ENCODE peak calls at places on chromosome 2, in five cellular contexts. One of them, this sample, is unnamed.

GRCh38 chr2:235669269-235669831 is 175.5 kb downstream of the AGAP1 start:
- DNase-seq in GM12891: no peak
- DNase-seq in K562: no peak
- DNase-seq in stomach: peak
- DNase-seq in GM12878: no peak
- DNase-seq in this sample: no peak

GRCh38 chr2:217106650-217107014 is 246.8 kb upstream of the TNP1 start:
- DNase-seq in GM12878: no peak
- DNase-seq in K562: peak
- DNase-seq in stomach: no peak
- DNase-seq in GM12891: no peak
- DNase-seq in this sample: no peak

GRCh38 chr2:44772670-44773378 is 168.7 kb upstream of the SIX3 start:
- DNase-seq in stomach: no peak
- DNase-seq in GM12878: no peak
- DNase-seq in K562: no peak
- DNase-seq in GM12891: no peak
- DNase-seq in this sample: no peak

GRCh38 chr2:212451786-212452200 is 86.8 kb downstream of the ERBB4 start:
- DNase-seq in K562: no peak
- DNase-seq in GM12891: no peak
- DNase-seq in GM12878: no peak
- DNase-seq in stomach: no peak
- DNase-seq in this sample: no peak

GRCh38 chr2:123211181-123211580 is 813.9 kb upstream of the CNTNAP5 start:
- DNase-seq in GM12891: no peak
- DNase-seq in stomach: no peak
- DNase-seq in K562: no peak
- DNase-seq in GM12878: no peak
- DNase-seq in this sample: no peak

GRCh38 chr2:136863468-136863867 is 98.1 kb downstream of the THSD7B start:
- DNase-seq in stomach: no peak
- DNase-seq in GM12878: no peak
- DNase-seq in K562: no peak
- DNase-seq in GM12891: no peak
- DNase-seq in this sample: no peak

GRCh38 chr2:48205137-48205798 is 299.0 kb upstream of the FBXO11 start:
- DNase-seq in GM12878: peak
- DNase-seq in stomach: no peak
- DNase-seq in K562: no peak
- DNase-seq in GM12891: no peak
- DNase-seq in this sample: no peak

GRCh38 chr2:229815858-229816257 is 101.5 kb upstream of the DNER start:
- DNase-seq in GM12891: no peak
- DNase-seq in stomach: no peak
- DNase-seq in K562: no peak
- DNase-seq in GM12878: no peak
- DNase-seq in this sample: no peak

GRCh38 chr2:241208058-241208457 is 19.6 kb downstream of the ANO7 start:
- DNase-seq in GM12891: no peak
- DNase-seq in stomach: no peak
- DNase-seq in K562: no peak
- DNase-seq in GM12878: no peak
- DNase-seq in this sample: no peak

GRCh38 chr2:191618789-191619185 is 59.1 kb upstream of the NABP1 start:
- DNase-seq in stomach: no peak
- DNase-seq in K562: no peak
- DNase-seq in GM12878: no peak
- DNase-seq in GM12891: no peak
- DNase-seq in this sample: no peak

GRCh38 chr2:101349893-101350662 is 37.2 kb downstream of the CREG2 start:
- DNase-seq in stomach: no peak
- DNase-seq in K562: no peak
- DNase-seq in GM12878: no peak
- DNase-seq in GM12891: no peak
- DNase-seq in this sample: no peak

GRCh38 chr2:25824718-25825117 is 53.6 kb downstream of the ASXL2 start:
- DNase-seq in GM12878: no peak
- DNase-seq in K562: no peak
- DNase-seq in GM12891: no peak
- DNase-seq in stomach: no peak
- DNase-seq in this sample: no peak

GRCh38 chr2:71700880-71701397 is 247.6 kb downstream of the DYSF start:
- DNase-seq in stomach: no peak
- DNase-seq in GM12891: no peak
- DNase-seq in GM12878: no peak
- DNase-seq in K562: no peak
- DNase-seq in this sample: no peak

GRCh38 chr2:205680903-205681302 is 1.4 kb upstream of the NRP2 start:
- DNase-seq in K562: no peak
- DNase-seq in GM12891: no peak
- DNase-seq in GM12878: no peak
- DNase-seq in stomach: peak
- DNase-seq in this sample: no peak

GRCh38 chr2:205681836-205682238 is 464 bp upstream of the NRP2 start:
- DNase-seq in GM12891: no peak
- DNase-seq in stomach: no peak
- DNase-seq in K562: no peak
- DNase-seq in GM12878: no peak
- DNase-seq in this sample: no peak

GRCh38 chr2:205683179-205683978 is 1.1 kb downstream of the NRP2 start:
- DNase-seq in GM12891: no peak
- DNase-seq in GM12878: no peak
- DNase-seq in stomach: no peak
- DNase-seq in K562: no peak
- DNase-seq in this sample: no peak

GRCh38 chr2:205683991-205684390 is 1.7 kb downstream of the NRP2 start:
- DNase-seq in GM12878: no peak
- DNase-seq in stomach: no peak
- DNase-seq in K562: no peak
- DNase-seq in GM12891: no peak
- DNase-seq in this sample: no peak

DNA sequence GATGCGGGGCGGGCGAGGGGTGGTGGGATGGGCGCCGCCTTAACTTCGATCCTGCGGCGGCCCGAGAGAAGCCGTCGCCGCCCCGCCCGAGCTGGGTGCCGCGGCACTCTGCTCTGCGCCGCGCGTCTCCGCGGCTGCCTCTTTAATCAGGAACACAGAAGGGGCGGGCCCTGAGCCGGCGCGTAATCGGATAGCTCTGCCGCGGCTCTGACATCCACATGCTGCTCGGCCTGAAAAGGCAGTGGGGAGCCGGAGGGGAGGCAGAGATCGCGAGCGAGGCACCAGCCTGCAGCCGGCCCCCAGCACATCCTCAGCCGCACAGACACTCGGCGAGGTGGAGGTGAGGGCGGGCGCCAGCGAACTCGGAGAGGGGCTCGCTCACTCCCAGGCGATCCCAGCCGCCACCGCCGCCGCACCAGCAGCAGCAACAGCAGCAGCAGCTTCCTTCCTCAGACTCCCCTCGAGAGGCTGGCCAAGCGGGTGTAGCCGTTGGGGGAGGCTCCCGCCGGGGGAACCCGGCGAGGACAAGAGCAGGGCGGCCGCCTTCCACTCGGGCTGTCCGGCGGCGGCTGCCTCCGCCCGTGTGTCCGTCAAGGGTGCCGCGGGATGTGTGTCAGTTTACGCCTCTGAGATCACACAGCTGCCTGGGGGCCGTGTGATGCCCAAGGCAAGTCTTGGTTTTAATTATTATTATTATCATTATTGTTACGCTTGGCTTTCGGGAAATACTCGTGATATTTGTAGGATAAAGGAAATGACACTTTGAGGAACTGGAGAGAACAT is at the start of gene NRP2:
- DNase-seq in K562: no peak
- DNase-seq in GM12878: no peak
- DNase-seq in GM12891: peak
- DNase-seq in stomach: peak
- DNase-seq in this sample: peak
- TF ChIP-seq POLR2A in K562: no peak
- TF ChIP-seq POLR2A in GM12878: peak
- TF ChIP-seq POLR2A in GM12891: no peak
- TF ChIP-seq POLR2A in stomach: no peak
- TF ChIP-seq POLR2A in this sample: no peak

DNA sequence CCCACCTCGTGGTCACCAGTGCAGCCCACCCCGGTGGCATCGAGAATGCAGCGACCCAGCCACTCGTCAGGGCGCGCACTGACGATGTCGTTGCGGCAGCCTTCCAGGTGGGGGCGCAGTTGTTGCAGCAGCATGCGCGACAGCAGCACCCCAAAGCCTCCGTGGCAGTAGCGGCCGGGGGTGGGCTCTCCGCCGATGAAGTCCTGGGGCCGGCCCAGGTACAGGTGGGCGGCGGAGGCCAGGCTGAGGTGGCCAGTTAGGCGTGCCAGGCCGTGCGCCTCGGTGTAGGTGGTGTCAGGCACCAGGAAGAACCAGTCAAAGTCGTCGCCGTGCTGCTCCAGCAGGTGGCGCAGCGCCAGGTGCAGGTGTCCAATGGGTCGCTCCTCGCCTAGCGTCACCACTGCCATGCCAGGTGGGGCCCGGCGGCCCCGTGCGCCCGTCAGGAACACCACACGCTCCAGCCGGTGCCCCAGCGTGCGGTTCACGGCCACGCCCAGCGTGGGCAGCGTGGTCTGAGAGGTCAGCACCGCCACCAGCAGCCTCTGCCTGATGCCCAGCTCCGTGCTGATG is 1.9 kb downstream of the CHPF start:
- DNase-seq in GM12878: peak
- DNase-seq in stomach: peak
- DNase-seq in K562: peak
- DNase-seq in GM12891: peak
- DNase-seq in this sample: peak
- TF ChIP-seq POLR2AphosphoS5 in GM12878: no peak
- TF ChIP-seq POLR2AphosphoS5 in stomach: peak
- TF ChIP-seq POLR2AphosphoS5 in K562: no peak
- TF ChIP-seq POLR2AphosphoS5 in GM12891: no peak
- TF ChIP-seq POLR2AphosphoS5 in this sample: no peak

GRCh38 chr2:168802825-168803726 is 639 bp downstream of the NOSTRIN start:
- DNase-seq in stomach: peak
- DNase-seq in K562: peak
- DNase-seq in GM12878: no peak
- DNase-seq in GM12891: no peak
- DNase-seq in this sample: no peak

GRCh38 chr2:168804214-168804613 is 1.8 kb downstream of the NOSTRIN start:
- DNase-seq in stomach: peak
- DNase-seq in GM12891: no peak
- DNase-seq in GM12878: no peak
- DNase-seq in K562: no peak
- DNase-seq in this sample: no peak

GRCh38 chr2:168801456-168801855 is 981 bp upstream of the NOSTRIN start:
- DNase-seq in K562: no peak
- DNase-seq in stomach: no peak
- DNase-seq in GM12891: no peak
- DNase-seq in GM12878: no peak
- DNase-seq in this sample: no peak

GRCh38 chr2:168798888-168799410 is 3.5 kb upstream of the NOSTRIN start:
- DNase-seq in stomach: no peak
- DNase-seq in GM12878: no peak
- DNase-seq in GM12891: no peak
- DNase-seq in K562: peak
- DNase-seq in this sample: no peak

DNA sequence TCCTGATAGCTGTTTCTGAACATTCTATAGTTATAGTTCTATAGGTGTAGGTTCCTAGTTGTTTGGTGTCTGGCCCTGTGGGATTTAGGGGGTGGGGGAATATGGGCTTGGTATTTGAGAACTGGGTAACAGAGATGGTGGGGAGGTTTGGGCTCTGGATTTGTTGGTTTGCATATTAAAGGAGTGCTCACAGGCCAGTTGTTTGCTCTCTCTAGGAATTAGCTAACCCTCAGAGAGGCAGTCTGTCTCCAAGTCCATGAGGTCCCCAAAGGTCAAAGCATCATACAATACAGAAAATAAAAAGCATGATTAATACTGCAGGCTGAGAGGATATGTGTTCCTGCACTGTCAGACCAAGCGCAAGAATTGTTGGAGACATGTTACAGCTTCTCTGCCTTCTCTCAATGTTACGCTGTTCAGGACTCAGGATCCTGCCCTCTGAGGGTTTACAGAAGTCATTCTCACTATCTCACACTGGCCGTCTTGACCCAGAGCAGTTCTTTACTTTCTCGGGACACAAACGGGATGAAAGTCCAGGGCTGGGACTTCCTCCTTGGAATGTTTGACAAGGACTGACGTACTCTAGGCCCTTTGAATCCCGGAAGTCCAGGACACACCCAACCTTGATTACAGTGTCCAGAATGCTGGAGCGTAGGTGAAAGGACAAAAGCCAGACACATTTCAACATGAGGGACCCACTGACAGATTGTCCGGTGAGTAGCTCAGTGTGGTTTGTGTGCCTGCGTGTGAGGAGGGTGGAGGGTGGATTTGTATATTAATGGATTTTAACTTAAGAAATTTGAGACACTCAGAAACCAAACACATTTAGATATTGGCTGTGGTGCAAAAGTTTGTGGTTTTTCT is at the start of gene NOSTRIN:
- DNase-seq in GM12878: no peak
- DNase-seq in GM12891: no peak
- DNase-seq in K562: peak
- DNase-seq in stomach: peak
- DNase-seq in this sample: no peak
- TF ChIP-seq POLR2A in GM12878: no peak
- TF ChIP-seq POLR2A in GM12891: no peak
- TF ChIP-seq POLR2A in K562: peak
- TF ChIP-seq POLR2A in stomach: no peak
- TF ChIP-seq POLR2A in this sample: no peak

DNA sequence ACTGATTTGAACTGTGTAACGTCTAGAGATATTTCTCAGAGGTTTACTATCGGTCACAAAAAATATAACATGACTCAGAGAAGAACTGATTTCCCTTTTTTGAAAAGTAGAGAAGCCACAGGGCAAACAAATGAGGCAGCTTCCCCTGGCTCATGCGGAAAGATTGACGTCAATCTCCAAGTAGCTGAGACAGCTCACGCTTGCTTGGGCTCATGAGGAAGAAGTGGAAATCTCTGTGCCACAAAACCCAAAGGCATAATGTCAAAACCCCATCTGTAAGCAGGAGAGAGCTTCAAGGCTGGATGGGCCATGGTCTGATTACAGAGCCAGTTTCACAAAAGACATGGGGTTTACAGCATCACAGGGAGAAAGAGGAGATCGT is 188.1 kb downstream of the ARL4C start:
- DNase-seq in K562: no peak
- DNase-seq in GM12891: no peak
- DNase-seq in stomach: no peak
- DNase-seq in GM12878: peak
- DNase-seq in this sample: peak
- TF ChIP-seq POLR2AphosphoS5 in K562: no peak
- TF ChIP-seq POLR2AphosphoS5 in GM12891: no peak
- TF ChIP-seq POLR2AphosphoS5 in stomach: no peak
- TF ChIP-seq POLR2AphosphoS5 in GM12878: no peak
- TF ChIP-seq POLR2AphosphoS5 in this sample: no peak

DNA sequence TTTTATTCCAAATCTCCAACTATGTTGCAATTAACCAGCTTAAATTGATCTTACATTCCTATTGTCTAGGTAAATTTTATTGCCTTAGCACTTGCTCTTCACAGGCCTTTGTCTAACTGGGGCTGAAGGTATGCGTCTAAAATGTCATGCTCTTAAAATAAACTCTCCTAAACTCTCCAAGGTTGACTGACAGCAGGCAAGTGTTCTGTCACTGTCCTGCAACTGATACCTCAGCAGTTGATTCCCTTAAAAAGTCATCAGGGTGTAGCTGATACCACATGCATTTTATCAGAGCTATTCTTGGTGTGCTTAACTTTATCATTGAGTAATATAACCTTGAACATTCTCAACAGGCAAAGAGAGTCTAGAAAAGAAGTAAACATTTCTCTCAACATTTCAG is 680 bp downstream of the TTN start:
- DNase-seq in stomach: no peak
- DNase-seq in K562: no peak
- DNase-seq in GM12891: no peak
- DNase-seq in GM12878: no peak
- DNase-seq in this sample: no peak
- TF ChIP-seq POLR2A in stomach: no peak
- TF ChIP-seq POLR2A in K562: no peak
- TF ChIP-seq POLR2A in GM12891: no peak
- TF ChIP-seq POLR2A in GM12878: no peak
- TF ChIP-seq POLR2A in this sample: no peak

This sample was measured in GM12892.